ENCODE peak calls at places on chromosomes 7 and 10, in nine cellular contexts. F is SK-N-SH, S is A549, T is GM23338, J is K562, U is HCT116, M is GM12878, E is HepG2, G is HL-60. W is an unnamed sample.
A peak's percentile ranks its signal among the peaks of the same experiment; 100 is the strongest.

GRCh38 chr7:16299853-16300252 is 121.5 kb downstream of the CRPPA start:
- DNase-seq in F (no peak), T (no peak), J (no peak), G (no peak), S (no peak), E (no peak), M (no peak), U (no peak), W (no peak)

GRCh38 chr7:112550468-112551060 is 69.8 kb downstream of the LSMEM1 start:
- DNase-seq in S (peak; percentile 34), F (peak; percentile 74), T (peak; percentile 82), J (peak; percentile 68), M (peak; percentile 23), G (peak; percentile 11), E (peak; percentile 60), U (peak; percentile 56), W (peak; percentile 72)

GRCh38 chr10:89074120-89074519 is 83.5 kb downstream of the FAS start:
- DNase-seq in T (no peak), J (no peak), G (no peak), F (no peak), M (no peak), E (no peak), S (no peak), U (no peak), W (no peak)

GRCh38 chr7:28505014-28505413 is 92.7 kb downstream of the CREB5 start:
- DNase-seq in S (no peak), U (no peak), J (no peak), M (no peak), E (no peak), G (no peak), T (no peak), F (no peak), W (no peak)

GRCh38 chr10:28679941-28680752 is 2.8 kb downstream of the BAMBI start:
- DNase-seq in E (peak; percentile 58), M (no peak), G (no peak), T (no peak), U (no peak), J (no peak), F (peak; percentile 37), S (no peak), W (no peak)

GRCh38 chr7:55964261-55964801 is at the start of gene NIPSNAP2:
- DNase-seq in F (peak; percentile 99), G (peak; percentile 23), S (peak; percentile 41), T (peak; percentile 75), U (peak; percentile 15), M (no peak), E (no peak), J (peak; percentile 94), W (no peak)

GRCh38 chr10:19930936-19931859 is 115.0 kb downstream of the PLXDC2 start:
- DNase-seq in E (no peak), M (no peak), S (no peak), J (no peak), T (peak; percentile 24), G (no peak), F (peak; percentile 5), U (no peak), W (no peak)

GRCh38 chr7:92778972-92779371 is 57.4 kb downstream of the CDK6 start:
- DNase-seq in U (no peak), M (peak; percentile 34), E (no peak), S (no peak), T (no peak), G (peak; percentile 82), F (no peak), J (no peak), W (no peak)

GRCh38 chr10:17984056-17984455 is 32.3 kb downstream of the SLC39A12 start:
- DNase-seq in F (no peak), J (no peak), E (no peak), G (no peak), U (peak; percentile 46), T (no peak), S (no peak), M (peak; percentile 55), W (no peak)

GRCh38 chr10:117218654-117219053 is 21.4 kb downstream of the KCNK18 start:
- DNase-seq in J (peak; percentile 18), E (no peak), U (no peak), S (no peak), F (no peak), G (no peak), M (no peak), T (peak; percentile 44), W (no peak)

GRCh38 chr10:11813855-11814557 is 9.2 kb upstream of the PROSER2 start:
- DNase-seq in F (no peak), T (no peak), S (no peak), M (no peak), U (no peak), G (peak; percentile 15), E (no peak), J (no peak), W (no peak)

GRCh38 chr7:43537765-43538403 is 45.0 kb upstream of the STK17A start:
- DNase-seq in T (no peak), J (no peak), S (no peak), E (no peak), F (no peak), U (no peak), G (no peak), M (no peak), W (no peak)

GRCh38 chr10:1673568-1674345 is 63.6 kb downstream of the ADARB2 start:
- DNase-seq in J (no peak), M (no peak), E (no peak), S (no peak), G (no peak), F (no peak), T (no peak), U (no peak), W (no peak)

GRCh38 chr7:48299580-48300169 is 128.4 kb downstream of the ABCA13 start:
- DNase-seq in U (peak; percentile 28), E (peak; percentile 47), G (peak; percentile 4), M (peak; percentile 17), T (peak; percentile 74), S (peak; percentile 53), F (peak; percentile 68), J (peak; percentile 40), W (peak; percentile 52)

GRCh38 chr10:104337527-104337984 is 709 bp downstream of the ITPRIP start:
- DNase-seq in E (no peak), S (peak; percentile 63), F (no peak), G (peak; percentile 57), J (no peak), M (no peak), U (no peak), T (peak; percentile 77), W (no peak)

GRCh38 chr10:22670796-22671195 is 43.6 kb downstream of the PIP4K2A start:
- DNase-seq in M (no peak), S (no peak), E (no peak), F (no peak), T (no peak), J (no peak), U (no peak), G (no peak), W (no peak)
- H3K27ac ChIP-seq in M (no peak overlapping the region), S (no peak overlapping the region), E (no peak overlapping the region), F (no peak overlapping the region), T (no peak overlapping the region), J (peak overlapping the region; percentile 78), U (no peak overlapping the region), G (no peak overlapping the region), W (no peak overlapping the region)

GRCh38 chr7:158382363-158382988 is 205.1 kb downstream of the PTPRN2 start:
- DNase-seq in T (no peak), E (no peak), M (no peak), J (no peak), G (no peak), U (no peak), F (no peak), S (no peak), W (no peak)
- TF ChIP-seq REST in T (no peak), E (no peak), M (no peak), J (no peak), G (no peak), U (no peak), F (no peak), S (no peak), W (no peak)

GRCh38 chr10:26448292-26448691 is 10.2 kb downstream of the APBB1IP start:
- DNase-seq in G (no peak), F (no peak), E (no peak), S (no peak), M (no peak), J (no peak), T (no peak), U (no peak), W (no peak)

GRCh38 chr10:26451903-26452302 is 13.8 kb downstream of the APBB1IP start:
- DNase-seq in M (no peak), G (no peak), E (no peak), S (no peak), F (no peak), J (no peak), U (no peak), T (no peak), W (no peak)

GRCh38 chr10:26449726-26450125 is 11.6 kb downstream of the APBB1IP start:
- DNase-seq in U (no peak), E (no peak), T (no peak), G (no peak), M (no peak), F (no peak), J (no peak), S (no peak), W (no peak)

GRCh38 chr10:26446258-26446657 is 8.1 kb downstream of the APBB1IP start:
- DNase-seq in S (no peak), F (no peak), G (no peak), J (no peak), M (no peak), E (no peak), T (no peak), U (no peak), W (no peak)

GRCh38 chr10:26448706-26449435 is 10.7 kb downstream of the APBB1IP start:
- DNase-seq in S (no peak), G (no peak), U (no peak), J (no peak), F (no peak), E (no peak), M (peak; percentile 84), T (peak; percentile 19), W (no peak)
- H3K27ac ChIP-seq in S (no peak overlapping the region), G (no peak overlapping the region), U (no peak overlapping the region), J (no peak overlapping the region), F (no peak overlapping the region), E (no peak overlapping the region), M (peak overlapping the region; percentile 84), T (no peak overlapping the region), W (no peak overlapping the region)

GRCh38 chr10:101569465-101569837 is 18.6 kb downstream of the POLL start:
- DNase-seq in J (no peak), E (no peak), G (no peak), F (peak; percentile 60), S (no peak), U (no peak), T (peak; percentile 50), M (no peak), W (no peak)

GRCh38 chr10:101571573-101571925 is 16.5 kb downstream of the POLL start:
- DNase-seq in S (no peak), J (no peak), G (no peak), E (no peak), M (no peak), U (no peak), F (no peak), T (no peak), W (no peak)

GRCh38 chr10:101568054-101568745 is 19.9 kb downstream of the POLL start:
- DNase-seq in E (no peak), T (no peak), G (no peak), F (no peak), S (no peak), M (no peak), J (no peak), U (no peak), W (no peak)

GRCh38 chr10:101570764-101571572 is 17.1 kb downstream of the POLL start:
- DNase-seq in M (no peak), J (no peak), T (peak; percentile 27), S (no peak), E (no peak), U (no peak), G (peak; percentile 54), F (peak; percentile 56), W (no peak)

GRCh38 chr10:101569838-101570763 is 18.0 kb downstream of the POLL start:
- DNase-seq in G (peak; percentile 47), M (peak; percentile 19), E (peak; percentile 20), T (peak; percentile 79), J (peak; percentile 85), S (peak; percentile 88), U (peak; percentile 65), F (peak; percentile 98), W (no peak)
- TF ChIP-seq REST in G (no peak), M (no peak), E (no peak), T (no peak), J (no peak), S (no peak), U (no peak), F (no peak), W (no peak)

W was measured in Panc1.